ENCODE peak calls at places on chromosome 20, in five cellular contexts. U is CD8-positive, alpha-beta T cell; A is cardiac muscle cell; J is WERI-Rb-1; S is neuronal stem cell. X is an unnamed sample.

GRCh38 chr20:39983183-39983582 is 705.9 kb downstream of the MAFB start:
- DNase-seq in S (no peak), J (no peak), U (no peak), A (peak; percentile 39), X (no peak)

GRCh38 chr20:34215711-34216381 is 25.4 kb upstream of the ASIP start:
- DNase-seq in J (peak; percentile 76), U (peak; percentile 38), S (peak; percentile 72), A (peak; percentile 96), X (peak; percentile 82)

GRCh38 chr20:14879020-14879697 is 541.7 kb upstream of the FLRT3 start:
- DNase-seq in S (no peak), A (no peak), U (no peak), J (no peak), X (peak; percentile 95)

GRCh38 chr20:40966516-40967185 is 62.0 kb upstream of the TOP1 start:
- DNase-seq in S (no peak), J (no peak), U (no peak), A (no peak), X (no peak)

GRCh38 chr20:51634877-51635276 is 92.4 kb upstream of the NFATC2 start:
- DNase-seq in S (no peak), U (no peak), J (no peak), A (no peak), X (no peak)

GRCh38 chr20:4961746-4962145 is 39.6 kb downstream of the SLC23A2 start:
- DNase-seq in S (no peak), U (peak; percentile 18), J (no peak), A (no peak), X (no peak)

GRCh38 chr20:17796096-17796563 is 96.4 kb downstream of the BANF2 start:
- DNase-seq in A (no peak), U (no peak), S (no peak), J (no peak), X (no peak)

GRCh38 chr20:25310921-25311728 is 63.2 kb downstream of the PYGB start:
- DNase-seq in A (peak; percentile 40), S (no peak), U (no peak), J (no peak), X (no peak)

GRCh38 chr20:49891486-49891885 is 23.8 kb downstream of the SPATA2 start:
- DNase-seq in U (no peak), A (no peak), S (no peak), J (no peak), X (no peak)

GRCh38 chr20:63758152-63758551 is 18.6 kb downstream of the SLC2A4RG start:
- DNase-seq in A (no peak), J (no peak), S (no peak), U (no peak), X (no peak)

GRCh38 chr20:7712661-7713060 is 227.6 kb downstream of the HAO1 start:
- DNase-seq in J (no peak), A (no peak), S (no peak), U (no peak), X (no peak)

GRCh38 chr20:19252670-19253120 is 40.3 kb downstream of the SLC24A3 start:
- DNase-seq in U (no peak), J (no peak), S (no peak), A (no peak), X (peak; percentile 40)
- H3K27ac ChIP-seq in U (no peak overlapping the region), J (no peak overlapping the region), S (no peak overlapping the region), A (no peak overlapping the region), X (peak overlapping the region; percentile 70)

GRCh38 chr20:19292254-19292653 is 79.8 kb downstream of the SLC24A3 start:
- DNase-seq in U (no peak), A (no peak), S (no peak), J (no peak), X (no peak)
- H3K27ac ChIP-seq in U (no peak overlapping the region), A (no peak overlapping the region), S (no peak overlapping the region), J (no peak overlapping the region), X (no peak overlapping the region)

GRCh38 chr20:38108438-38109024 is 56.5 kb downstream of the TGM2 start:
- DNase-seq in U (no peak), S (no peak), A (peak; percentile 32), J (peak; percentile 43), X (no peak)
- H3K27ac ChIP-seq in U (no peak overlapping the region), S (no peak overlapping the region), A (peak overlapping the region; percentile 93), J (peak overlapping the region; percentile 50), X (peak overlapping the region; percentile 10)

DNA sequence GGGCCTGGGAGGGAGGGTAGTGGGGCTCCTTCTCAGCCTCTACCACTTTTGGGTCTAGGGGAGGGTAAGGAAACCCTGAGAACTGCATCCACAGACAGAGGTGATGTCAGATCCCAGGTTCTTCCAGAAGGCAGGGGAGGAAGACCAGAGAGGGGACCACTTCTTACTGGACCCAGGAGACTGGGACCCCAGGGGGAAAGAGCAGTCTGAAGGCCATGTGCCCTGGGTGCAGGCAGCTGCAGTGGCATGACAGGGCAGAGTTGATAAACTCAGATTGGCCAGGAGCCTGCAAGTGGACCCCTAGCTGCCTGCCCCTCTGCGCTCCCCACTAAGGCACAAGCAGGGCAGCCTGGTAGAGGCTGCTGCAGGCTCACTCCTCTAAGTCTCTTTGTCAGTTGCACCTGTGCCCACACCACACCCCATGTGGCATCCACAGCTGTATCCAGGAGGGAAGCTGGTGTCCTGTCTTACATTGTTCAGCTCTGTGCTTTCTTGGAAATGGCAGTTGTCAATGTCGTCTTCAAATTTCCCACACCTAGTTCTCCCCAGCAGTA is 2.7 kb downstream of the CST9L start:
- DNase-seq in U (no peak), A (no peak), S (no peak), J (no peak), X (no peak)
- H3K27ac ChIP-seq in U (no peak overlapping the region), A (no peak overlapping the region), S (no peak overlapping the region), J (no peak overlapping the region), X (no peak overlapping the region)

DNA sequence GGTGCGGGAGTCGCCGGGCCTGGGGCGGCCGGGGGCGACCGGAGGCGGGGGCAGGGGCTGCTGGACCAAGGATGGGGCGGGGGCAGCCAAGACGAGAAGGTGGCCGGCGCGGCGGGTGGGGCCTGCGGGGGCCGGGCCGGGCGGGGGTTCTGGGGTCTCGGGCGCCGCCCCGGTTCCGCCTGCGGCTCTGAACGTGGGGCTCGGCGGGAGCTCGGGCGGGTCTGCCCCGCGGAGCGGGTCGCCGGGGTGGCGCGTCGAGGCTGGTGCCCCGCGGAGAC is 191 bp downstream of the ADRM1 start:
- DNase-seq in J (no peak), S (no peak), U (no peak), A (no peak), X (peak; percentile 47)
- H3K27ac ChIP-seq in J (peak overlapping the region; percentile 84), S (no peak overlapping the region), U (peak overlapping the region; percentile 50), A (peak overlapping the region; percentile 91), X (peak overlapping the region; percentile 96)

GRCh38 chr20:53921443-53921973 is 148.9 kb downstream of the BCAS1 start:
- DNase-seq in A (no peak), U (no peak), J (no peak), S (no peak), X (no peak)
- H3K27ac ChIP-seq in A (no peak overlapping the region), U (no peak overlapping the region), J (no peak overlapping the region), S (no peak overlapping the region), X (no peak overlapping the region)

X was measured in RWPE1.